ENCODE peak calls at places on chromosomes 6 and 20, in ten cellular contexts. One of them, this sample, is unnamed.

GRCh38 chr20:19251958-19252669 is 39.7 kb downstream of the SLC24A3 start:
- DNase-seq in neural crest cell: no peak
- DNase-seq in AG09309: no peak
- DNase-seq in B cell: no peak
- DNase-seq in GM20000: no peak
- DNase-seq in right atrium auricular region: no peak
- DNase-seq in fibroblast of mammary gland: no peak
- DNase-seq in HFFc6: no peak
- DNase-seq in epithelial cell of proximal tubule: no peak
- DNase-seq in kidney: no peak
- DNase-seq in this sample: no peak

GRCh38 chr20:24965065-24965919 is 16.2 kb downstream of the CST7 start:
- DNase-seq in right atrium auricular region: no peak
- DNase-seq in GM20000: no peak
- DNase-seq in kidney: peak; percentile 59
- DNase-seq in fibroblast of mammary gland: no peak
- DNase-seq in AG09309: no peak
- DNase-seq in neural crest cell: no peak
- DNase-seq in HFFc6: no peak
- DNase-seq in epithelial cell of proximal tubule: no peak
- DNase-seq in B cell: no peak
- DNase-seq in this sample: peak; percentile 74

GRCh38 chr6:131383421-131384411 is 189.3 kb upstream of the ARG1 start:
- DNase-seq in B cell: no peak
- DNase-seq in AG09309: no peak
- DNase-seq in kidney: no peak
- DNase-seq in HFFc6: no peak
- DNase-seq in neural crest cell: no peak
- DNase-seq in fibroblast of mammary gland: peak; percentile 12
- DNase-seq in right atrium auricular region: no peak
- DNase-seq in epithelial cell of proximal tubule: no peak
- DNase-seq in GM20000: no peak
- DNase-seq in this sample: no peak

GRCh38 chr20:11060423-11061205 is 386.8 kb upstream of the JAG1 start:
- DNase-seq in right atrium auricular region: no peak
- DNase-seq in neural crest cell: no peak
- DNase-seq in fibroblast of mammary gland: no peak
- DNase-seq in AG09309: no peak
- DNase-seq in HFFc6: no peak
- DNase-seq in epithelial cell of proximal tubule: no peak
- DNase-seq in B cell: no peak
- DNase-seq in kidney: no peak
- DNase-seq in GM20000: no peak
- DNase-seq in this sample: no peak

GRCh38 chr6:43468748-43469681 is 8.4 kb upstream of the TJAP1 start:
- DNase-seq in kidney: no peak
- DNase-seq in right atrium auricular region: no peak
- DNase-seq in GM20000: no peak
- DNase-seq in fibroblast of mammary gland: no peak
- DNase-seq in B cell: no peak
- DNase-seq in neural crest cell: no peak
- DNase-seq in epithelial cell of proximal tubule: no peak
- DNase-seq in HFFc6: no peak
- DNase-seq in AG09309: no peak
- DNase-seq in this sample: no peak

GRCh38 chr6:187252-187840 is 104.9 kb upstream of the DUSP22 start:
- DNase-seq in GM20000: no peak
- DNase-seq in right atrium auricular region: no peak
- DNase-seq in AG09309: no peak
- DNase-seq in kidney: no peak
- DNase-seq in B cell: no peak
- DNase-seq in HFFc6: no peak
- DNase-seq in fibroblast of mammary gland: no peak
- DNase-seq in neural crest cell: no peak
- DNase-seq in epithelial cell of proximal tubule: no peak
- DNase-seq in this sample: no peak

GRCh38 chr6:118307581-118307980 is 240.5 kb upstream of the PLN start:
- DNase-seq in AG09309: no peak
- DNase-seq in B cell: no peak
- DNase-seq in right atrium auricular region: no peak
- DNase-seq in fibroblast of mammary gland: no peak
- DNase-seq in epithelial cell of proximal tubule: no peak
- DNase-seq in GM20000: no peak
- DNase-seq in neural crest cell: no peak
- DNase-seq in HFFc6: no peak
- DNase-seq in kidney: no peak
- DNase-seq in this sample: no peak

GRCh38 chr6:90136850-90137249 is 159.8 kb downstream of the BACH2 start:
- DNase-seq in fibroblast of mammary gland: no peak
- DNase-seq in GM20000: no peak
- DNase-seq in AG09309: no peak
- DNase-seq in right atrium auricular region: no peak
- DNase-seq in HFFc6: no peak
- DNase-seq in B cell: no peak
- DNase-seq in neural crest cell: no peak
- DNase-seq in epithelial cell of proximal tubule: no peak
- DNase-seq in kidney: no peak
- DNase-seq in this sample: no peak

GRCh38 chr20:19462491-19462890 is 250.0 kb downstream of the SLC24A3 start:
- DNase-seq in HFFc6: no peak
- DNase-seq in B cell: no peak
- DNase-seq in GM20000: no peak
- DNase-seq in epithelial cell of proximal tubule: no peak
- DNase-seq in fibroblast of mammary gland: no peak
- DNase-seq in AG09309: no peak
- DNase-seq in kidney: no peak
- DNase-seq in neural crest cell: no peak
- DNase-seq in right atrium auricular region: no peak
- DNase-seq in this sample: no peak

GRCh38 chr20:53061305-53061704 is 89.1 kb downstream of the TSHZ2 start:
- DNase-seq in kidney: no peak
- DNase-seq in epithelial cell of proximal tubule: no peak
- DNase-seq in fibroblast of mammary gland: no peak
- DNase-seq in neural crest cell: no peak
- DNase-seq in AG09309: no peak
- DNase-seq in HFFc6: no peak
- DNase-seq in B cell: no peak
- DNase-seq in right atrium auricular region: no peak
- DNase-seq in GM20000: no peak
- DNase-seq in this sample: no peak

GRCh38 chr6:4533576-4533975 is 242.6 kb upstream of the CDYL start:
- DNase-seq in HFFc6: peak; percentile 47
- DNase-seq in epithelial cell of proximal tubule: no peak
- DNase-seq in B cell: no peak
- DNase-seq in AG09309: no peak
- DNase-seq in kidney: no peak
- DNase-seq in right atrium auricular region: no peak
- DNase-seq in fibroblast of mammary gland: no peak
- DNase-seq in GM20000: no peak
- DNase-seq in neural crest cell: no peak
- DNase-seq in this sample: no peak

DNA sequence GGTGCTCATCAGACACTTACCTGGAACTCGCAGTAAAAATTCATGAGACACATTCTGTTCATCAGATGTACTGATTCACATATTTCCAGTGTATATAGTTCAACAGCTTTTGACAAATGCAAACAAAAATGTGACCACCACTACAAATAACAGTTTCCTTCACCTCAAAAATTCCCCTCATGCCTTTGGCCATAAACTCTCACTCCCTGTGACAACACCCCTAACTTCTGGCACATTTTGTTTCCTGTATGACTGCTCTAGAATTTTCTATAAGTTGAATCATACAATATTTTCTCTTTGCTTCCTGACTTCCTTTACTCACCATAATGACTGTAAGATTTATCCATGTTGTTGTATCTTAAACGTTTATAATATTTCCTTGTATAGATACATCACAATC is 63.7 kb downstream of the C6orf118 start:
- DNase-seq in B cell: no peak
- DNase-seq in neural crest cell: no peak
- DNase-seq in right atrium auricular region: no peak
- DNase-seq in HFFc6: no peak
- DNase-seq in GM20000: no peak
- DNase-seq in epithelial cell of proximal tubule: no peak
- DNase-seq in kidney: no peak
- DNase-seq in fibroblast of mammary gland: no peak
- DNase-seq in AG09309: no peak
- DNase-seq in this sample: no peak
- TF ChIP-seq CTCF in B cell: no peak
- TF ChIP-seq CTCF in neural crest cell: peak; percentile 9
- TF ChIP-seq CTCF in right atrium auricular region: no peak
- TF ChIP-seq CTCF in HFFc6: no peak
- TF ChIP-seq CTCF in GM20000: no peak
- TF ChIP-seq CTCF in epithelial cell of proximal tubule: no peak
- TF ChIP-seq CTCF in kidney: no peak
- TF ChIP-seq CTCF in fibroblast of mammary gland: no peak
- TF ChIP-seq CTCF in AG09309: no peak
- TF ChIP-seq CTCF in this sample: peak; percentile 41

DNA sequence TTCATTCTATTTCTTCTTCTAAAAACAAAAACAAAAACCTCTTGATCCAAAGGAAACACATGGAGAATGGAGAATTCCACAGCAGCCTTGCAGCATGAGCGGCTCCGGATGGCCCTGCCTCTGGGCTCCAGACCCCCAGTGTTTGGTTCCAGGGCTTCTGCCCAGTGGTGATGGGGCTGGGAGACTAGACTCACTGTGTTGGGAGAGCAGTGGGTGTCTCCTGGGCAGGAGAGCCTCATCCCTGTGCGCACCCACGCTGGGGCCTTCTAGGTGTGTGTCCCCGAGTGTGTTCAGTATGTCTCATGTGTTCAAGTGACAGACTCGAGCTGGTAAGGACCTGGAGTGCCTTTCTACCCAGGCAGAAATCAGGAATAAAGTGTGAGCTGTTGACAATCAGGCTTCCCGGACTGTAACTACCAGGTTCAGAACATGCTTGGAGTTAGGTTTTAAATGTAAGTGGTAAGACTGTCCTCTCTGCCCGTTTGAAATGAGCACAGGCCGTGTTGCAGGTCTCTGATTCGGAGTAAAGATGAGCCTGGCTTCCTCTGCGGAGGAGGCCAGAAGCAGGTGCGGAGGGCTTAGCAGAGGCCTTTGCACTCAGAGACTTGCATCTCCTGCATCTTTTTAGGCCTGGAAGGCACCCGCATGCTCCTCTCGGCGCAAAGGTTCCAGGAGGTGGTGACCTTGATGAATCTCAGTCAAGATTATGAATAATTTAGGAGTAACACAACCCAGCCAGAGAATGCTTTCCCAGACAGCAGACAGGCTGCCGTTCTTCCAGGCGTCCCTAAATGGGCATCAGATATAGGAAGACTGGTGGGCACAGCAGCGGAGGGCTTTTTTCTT is 253.6 kb downstream of the CDH26 start:
- DNase-seq in epithelial cell of proximal tubule: no peak
- DNase-seq in B cell: no peak
- DNase-seq in fibroblast of mammary gland: no peak
- DNase-seq in neural crest cell: no peak
- DNase-seq in GM20000: no peak
- DNase-seq in right atrium auricular region: no peak
- DNase-seq in kidney: peak; percentile 43
- DNase-seq in AG09309: no peak
- DNase-seq in HFFc6: no peak
- DNase-seq in this sample: no peak
- TF ChIP-seq CTCF in epithelial cell of proximal tubule: no peak
- TF ChIP-seq CTCF in B cell: no peak
- TF ChIP-seq CTCF in fibroblast of mammary gland: no peak
- TF ChIP-seq CTCF in neural crest cell: no peak
- TF ChIP-seq CTCF in GM20000: no peak
- TF ChIP-seq CTCF in right atrium auricular region: no peak
- TF ChIP-seq CTCF in kidney: no peak
- TF ChIP-seq CTCF in AG09309: no peak
- TF ChIP-seq CTCF in HFFc6: no peak
- TF ChIP-seq CTCF in this sample: no peak

DNA sequence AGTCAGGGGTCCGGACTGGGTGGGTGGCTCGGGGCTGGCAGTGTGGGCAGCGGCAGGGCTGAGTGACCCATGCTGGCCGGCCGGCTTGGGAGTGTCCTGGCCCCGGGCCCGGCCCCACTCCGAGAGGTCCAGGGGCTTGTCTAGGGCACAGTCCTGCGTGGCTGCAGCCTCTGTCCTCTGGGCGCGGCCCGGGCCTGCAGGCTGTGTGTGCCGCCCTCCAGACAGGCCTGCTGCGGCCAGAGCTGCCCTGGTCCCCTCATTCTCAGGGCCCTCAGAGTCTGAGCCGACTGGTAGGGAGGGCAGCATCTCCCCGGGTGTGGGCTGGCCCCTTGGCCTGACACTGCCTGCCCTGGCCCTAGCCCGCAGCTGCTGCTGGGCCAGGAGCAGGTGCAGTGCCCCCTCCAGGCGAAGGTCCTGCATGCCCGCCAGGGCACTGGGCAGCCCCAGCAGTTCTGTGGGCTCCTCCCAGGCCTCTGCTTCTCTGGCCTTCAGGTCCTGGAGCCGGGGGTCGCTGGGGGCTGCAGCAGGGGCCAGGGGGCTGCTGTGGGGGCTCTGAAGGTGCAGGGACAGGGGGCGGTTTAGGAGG is 6.9 kb upstream of the CABLES2 start:
- DNase-seq in B cell: no peak
- DNase-seq in right atrium auricular region: no peak
- DNase-seq in epithelial cell of proximal tubule: no peak
- DNase-seq in kidney: no peak
- DNase-seq in AG09309: no peak
- DNase-seq in GM20000: no peak
- DNase-seq in fibroblast of mammary gland: no peak
- DNase-seq in HFFc6: no peak
- DNase-seq in neural crest cell: no peak
- DNase-seq in this sample: no peak
- TF ChIP-seq CTCF in B cell: no peak
- TF ChIP-seq CTCF in right atrium auricular region: no peak
- TF ChIP-seq CTCF in epithelial cell of proximal tubule: peak; percentile 19
- TF ChIP-seq CTCF in kidney: no peak
- TF ChIP-seq CTCF in AG09309: peak; percentile 18
- TF ChIP-seq CTCF in GM20000: no peak
- TF ChIP-seq CTCF in fibroblast of mammary gland: no peak
- TF ChIP-seq CTCF in HFFc6: peak; percentile 59
- TF ChIP-seq CTCF in neural crest cell: peak; percentile 16
- TF ChIP-seq CTCF in this sample: peak; percentile 51

DNA sequence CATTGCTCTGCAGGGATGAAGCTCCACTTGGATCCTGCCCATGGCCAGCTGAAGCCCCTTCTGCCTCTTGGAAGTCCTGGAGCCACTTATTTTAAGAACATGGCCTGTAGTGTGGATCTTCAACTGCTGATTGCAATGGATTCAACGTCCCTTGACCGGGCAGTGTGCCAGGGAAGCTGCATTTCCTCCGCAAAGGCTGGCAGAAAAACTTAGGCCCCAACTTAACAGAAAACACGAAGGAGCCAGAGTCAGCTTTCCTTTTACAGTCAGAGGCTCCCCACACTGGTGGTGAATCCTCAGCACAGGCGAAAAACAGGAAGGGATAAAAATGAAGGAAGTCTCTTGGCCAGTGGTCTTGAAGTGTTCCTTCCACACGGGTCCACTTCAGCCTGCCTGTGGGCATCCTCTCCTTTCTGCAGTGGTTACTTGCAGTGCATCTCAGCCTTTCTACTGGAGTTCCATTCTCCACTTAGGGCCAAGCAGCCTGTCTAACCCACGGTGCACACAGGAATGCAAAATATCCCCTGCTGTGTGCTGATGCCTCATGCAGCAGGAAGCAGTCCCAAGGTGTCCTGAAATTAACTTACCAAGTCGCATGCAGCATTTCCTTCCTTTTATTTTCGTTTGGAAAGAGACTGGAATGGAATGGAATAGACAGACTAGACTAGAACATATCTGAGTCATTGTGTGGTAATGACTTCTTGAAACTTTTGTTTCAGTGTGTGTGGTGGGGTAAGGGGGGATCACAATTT is 26.1 kb upstream of the FOXQ1 start:
- DNase-seq in HFFc6: peak; percentile 77
- DNase-seq in epithelial cell of proximal tubule: peak; percentile 78
- DNase-seq in right atrium auricular region: no peak
- DNase-seq in B cell: no peak
- DNase-seq in fibroblast of mammary gland: peak; percentile 50
- DNase-seq in kidney: no peak
- DNase-seq in AG09309: no peak
- DNase-seq in neural crest cell: no peak
- DNase-seq in GM20000: no peak
- DNase-seq in this sample: no peak
- TF ChIP-seq CTCF in HFFc6: peak; percentile 33
- TF ChIP-seq CTCF in epithelial cell of proximal tubule: peak; percentile 15
- TF ChIP-seq CTCF in right atrium auricular region: no peak
- TF ChIP-seq CTCF in B cell: no peak
- TF ChIP-seq CTCF in fibroblast of mammary gland: no peak
- TF ChIP-seq CTCF in kidney: no peak
- TF ChIP-seq CTCF in AG09309: peak; percentile 21
- TF ChIP-seq CTCF in neural crest cell: no peak
- TF ChIP-seq CTCF in GM20000: no peak
- TF ChIP-seq CTCF in this sample: no peak

This sample was measured in chondrocyte.